ENCODE peak calls at places on chromosomes 6 and 20, in eight cellular contexts. One of them, this sample, is unnamed.
A peak's percentile ranks its signal among the peaks of the same experiment; 100 is the strongest.

GRCh38 chr20:43949741-43950618 is 35.3 kb downstream of the TOX2 start:
- DNase-seq in lower lobe of right lung: peak; percentile 66
- DNase-seq in bronchial epithelial cell: no peak
- DNase-seq in foreskin fibroblast: no peak
- DNase-seq in OCI-LY7: peak; percentile 64
- DNase-seq in CD4-positive, alpha-beta T cell: peak; percentile 65
- DNase-seq in AG09319: no peak
- DNase-seq in A549: no peak
- DNase-seq in this sample: no peak

GRCh38 chr6:30207619-30208295 is 5.4 kb downstream of the TRIM26 start:
- DNase-seq in lower lobe of right lung: no peak
- DNase-seq in bronchial epithelial cell: peak; percentile 26
- DNase-seq in foreskin fibroblast: peak; percentile 50
- DNase-seq in OCI-LY7: no peak
- DNase-seq in CD4-positive, alpha-beta T cell: no peak
- DNase-seq in AG09319: no peak
- DNase-seq in A549: no peak
- DNase-seq in this sample: no peak

GRCh38 chr6:148799647-148800046 is 52.8 kb downstream of the UST start:
- DNase-seq in lower lobe of right lung: no peak
- DNase-seq in bronchial epithelial cell: no peak
- DNase-seq in foreskin fibroblast: no peak
- DNase-seq in OCI-LY7: no peak
- DNase-seq in CD4-positive, alpha-beta T cell: no peak
- DNase-seq in AG09319: no peak
- DNase-seq in A549: no peak
- DNase-seq in this sample: no peak

GRCh38 chr6:1378224-1379025 is 11.0 kb upstream of the FOXF2 start:
- DNase-seq in lower lobe of right lung: no peak
- DNase-seq in bronchial epithelial cell: no peak
- DNase-seq in foreskin fibroblast: peak; percentile 16
- DNase-seq in OCI-LY7: no peak
- DNase-seq in CD4-positive, alpha-beta T cell: no peak
- DNase-seq in AG09319: no peak
- DNase-seq in A549: no peak
- DNase-seq in this sample: no peak

GRCh38 chr20:48750941-48751620 is 76.7 kb downstream of the PREX1 start:
- DNase-seq in lower lobe of right lung: peak; percentile 82
- DNase-seq in bronchial epithelial cell: no peak
- DNase-seq in foreskin fibroblast: no peak
- DNase-seq in OCI-LY7: peak; percentile 65
- DNase-seq in CD4-positive, alpha-beta T cell: peak; percentile 47
- DNase-seq in AG09319: no peak
- DNase-seq in A549: no peak
- DNase-seq in this sample: no peak

GRCh38 chr6:52417675-52418111 is 2.4 kb upstream of the EFHC1 start:
- DNase-seq in lower lobe of right lung: no peak
- DNase-seq in bronchial epithelial cell: peak; percentile 58
- DNase-seq in foreskin fibroblast: peak; percentile 90
- DNase-seq in OCI-LY7: no peak
- DNase-seq in CD4-positive, alpha-beta T cell: no peak
- DNase-seq in AG09319: peak; percentile 74
- DNase-seq in A549: peak; percentile 10
- DNase-seq in this sample: no peak

GRCh38 chr6:138923561-138923960 is 64.5 kb downstream of the REPS1 start:
- DNase-seq in lower lobe of right lung: no peak
- DNase-seq in bronchial epithelial cell: no peak
- DNase-seq in foreskin fibroblast: no peak
- DNase-seq in OCI-LY7: no peak
- DNase-seq in CD4-positive, alpha-beta T cell: no peak
- DNase-seq in AG09319: no peak
- DNase-seq in A549: no peak
- DNase-seq in this sample: no peak

GRCh38 chr6:157148391-157149323 is 174.7 kb downstream of the TMEM242 start:
- DNase-seq in lower lobe of right lung: no peak
- DNase-seq in bronchial epithelial cell: peak; percentile 94
- DNase-seq in foreskin fibroblast: peak; percentile 95
- DNase-seq in OCI-LY7: no peak
- DNase-seq in CD4-positive, alpha-beta T cell: no peak
- DNase-seq in AG09319: peak; percentile 40
- DNase-seq in A549: peak; percentile 82
- DNase-seq in this sample: no peak

GRCh38 chr6:4134841-4135664 is at the start of gene ECI2:
- DNase-seq in lower lobe of right lung: peak; percentile 86
- DNase-seq in bronchial epithelial cell: peak; percentile 45
- DNase-seq in foreskin fibroblast: peak; percentile 70
- DNase-seq in OCI-LY7: peak; percentile 65
- DNase-seq in CD4-positive, alpha-beta T cell: peak; percentile 45
- DNase-seq in AG09319: no peak
- DNase-seq in A549: peak; percentile 69
- DNase-seq in this sample: no peak

GRCh38 chr6:170130201-170130621 is 160.7 kb downstream of the DLL1 start:
- DNase-seq in lower lobe of right lung: no peak
- DNase-seq in bronchial epithelial cell: no peak
- DNase-seq in foreskin fibroblast: no peak
- DNase-seq in OCI-LY7: no peak
- DNase-seq in CD4-positive, alpha-beta T cell: no peak
- DNase-seq in AG09319: no peak
- DNase-seq in A549: no peak
- DNase-seq in this sample: no peak

GRCh38 chr20:51542894-51543788 is 622 bp upstream of the NFATC2 start:
- DNase-seq in lower lobe of right lung: no peak
- DNase-seq in bronchial epithelial cell: no peak
- DNase-seq in foreskin fibroblast: no peak
- DNase-seq in OCI-LY7: peak; percentile 39
- DNase-seq in CD4-positive, alpha-beta T cell: no peak
- DNase-seq in AG09319: no peak
- DNase-seq in A549: no peak
- DNase-seq in this sample: no peak

GRCh38 chr6:3266170-3266569 is 7.4 kb downstream of the PSMG4 start:
- DNase-seq in lower lobe of right lung: no peak
- DNase-seq in bronchial epithelial cell: no peak
- DNase-seq in foreskin fibroblast: no peak
- DNase-seq in OCI-LY7: no peak
- DNase-seq in CD4-positive, alpha-beta T cell: no peak
- DNase-seq in AG09319: no peak
- DNase-seq in A549: no peak
- DNase-seq in this sample: no peak

GRCh38 chr6:31067881-31068737 is 44.3 kb downstream of the C6orf15 start:
- DNase-seq in lower lobe of right lung: no peak
- DNase-seq in bronchial epithelial cell: no peak
- DNase-seq in foreskin fibroblast: no peak
- DNase-seq in OCI-LY7: no peak
- DNase-seq in CD4-positive, alpha-beta T cell: no peak
- DNase-seq in AG09319: no peak
- DNase-seq in A549: no peak
- DNase-seq in this sample: no peak

GRCh38 chr6:148325316-148326068 is 17.1 kb upstream of the SASH1 start:
- DNase-seq in lower lobe of right lung: no peak
- DNase-seq in bronchial epithelial cell: no peak
- DNase-seq in foreskin fibroblast: no peak
- DNase-seq in OCI-LY7: no peak
- DNase-seq in CD4-positive, alpha-beta T cell: no peak
- DNase-seq in AG09319: no peak
- DNase-seq in A549: no peak
- DNase-seq in this sample: no peak

GRCh38 chr6:5998236-5998635 is 8.5 kb downstream of the NRN1 start:
- DNase-seq in lower lobe of right lung: no peak
- DNase-seq in bronchial epithelial cell: no peak
- DNase-seq in foreskin fibroblast: no peak
- DNase-seq in OCI-LY7: no peak
- DNase-seq in CD4-positive, alpha-beta T cell: no peak
- DNase-seq in AG09319: no peak
- DNase-seq in A549: no peak
- DNase-seq in this sample: no peak

GRCh38 chr6:110618591-110619267 is 142.3 kb upstream of the SLC22A16 start:
- DNase-seq in lower lobe of right lung: no peak
- DNase-seq in bronchial epithelial cell: no peak
- DNase-seq in foreskin fibroblast: peak; percentile 15
- DNase-seq in OCI-LY7: peak; percentile 11
- DNase-seq in CD4-positive, alpha-beta T cell: no peak
- DNase-seq in AG09319: no peak
- DNase-seq in A549: peak; percentile 29
- DNase-seq in this sample: no peak

GRCh38 chr20:24633521-24633920 is 164.1 kb downstream of the SYNDIG1 start:
- DNase-seq in lower lobe of right lung: no peak
- DNase-seq in bronchial epithelial cell: no peak
- DNase-seq in foreskin fibroblast: no peak
- DNase-seq in OCI-LY7: no peak
- DNase-seq in CD4-positive, alpha-beta T cell: no peak
- DNase-seq in AG09319: no peak
- DNase-seq in A549: no peak
- DNase-seq in this sample: no peak

GRCh38 chr6:47111685-47112084 is 69.6 kb upstream of the ADGRF1 start:
- DNase-seq in lower lobe of right lung: no peak
- DNase-seq in bronchial epithelial cell: peak; percentile 47
- DNase-seq in foreskin fibroblast: no peak
- DNase-seq in OCI-LY7: no peak
- DNase-seq in CD4-positive, alpha-beta T cell: no peak
- DNase-seq in AG09319: no peak
- DNase-seq in A549: peak; percentile 58
- DNase-seq in this sample: no peak

DNA sequence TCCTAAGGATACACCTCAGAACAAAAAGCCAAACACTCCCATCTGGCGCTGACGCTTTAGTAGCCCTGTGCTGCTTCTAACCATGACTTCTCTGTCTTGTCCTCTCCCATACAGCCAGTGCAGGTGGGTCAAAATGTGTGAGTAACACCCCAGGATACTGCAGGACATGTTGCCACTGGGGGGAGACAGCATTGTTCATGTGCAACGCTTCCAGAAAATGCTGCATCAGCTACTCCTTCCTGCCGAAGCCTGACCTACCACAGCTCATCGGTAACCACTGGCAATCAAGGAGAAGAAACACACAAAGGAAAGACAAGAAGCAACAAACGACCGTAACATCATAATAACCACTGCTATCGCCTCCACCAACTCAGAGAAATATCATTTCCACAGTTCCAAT is 1.4 kb downstream of the DEFB132 start:
- DNase-seq in lower lobe of right lung: no peak
- DNase-seq in bronchial epithelial cell: peak; percentile 30
- DNase-seq in foreskin fibroblast: peak; percentile 36
- DNase-seq in OCI-LY7: peak; percentile 27
- DNase-seq in CD4-positive, alpha-beta T cell: no peak
- DNase-seq in AG09319: no peak
- DNase-seq in A549: peak; percentile 59
- DNase-seq in this sample: no peak
- TF ChIP-seq CTCF in lower lobe of right lung: peak; percentile 9
- TF ChIP-seq CTCF in bronchial epithelial cell: no peak
- TF ChIP-seq CTCF in foreskin fibroblast: no peak
- TF ChIP-seq CTCF in OCI-LY7: peak; percentile 65
- TF ChIP-seq CTCF in CD4-positive, alpha-beta T cell: no peak
- TF ChIP-seq CTCF in AG09319: peak; percentile 18
- TF ChIP-seq CTCF in A549: peak; percentile 30
- TF ChIP-seq CTCF in this sample: no peak

GRCh38 chr20:46023148-46023484 is 5.9 kb upstream of the SLC12A5 start:
- DNase-seq in lower lobe of right lung: no peak
- DNase-seq in bronchial epithelial cell: no peak
- DNase-seq in foreskin fibroblast: no peak
- DNase-seq in OCI-LY7: no peak
- DNase-seq in CD4-positive, alpha-beta T cell: no peak
- DNase-seq in AG09319: no peak
- DNase-seq in A549: no peak
- DNase-seq in this sample: no peak
- TF ChIP-seq CTCF in lower lobe of right lung: no peak
- TF ChIP-seq CTCF in bronchial epithelial cell: no peak
- TF ChIP-seq CTCF in foreskin fibroblast: no peak
- TF ChIP-seq CTCF in OCI-LY7: no peak
- TF ChIP-seq CTCF in CD4-positive, alpha-beta T cell: no peak
- TF ChIP-seq CTCF in AG09319: no peak
- TF ChIP-seq CTCF in A549: no peak
- TF ChIP-seq CTCF in this sample: no peak

DNA sequence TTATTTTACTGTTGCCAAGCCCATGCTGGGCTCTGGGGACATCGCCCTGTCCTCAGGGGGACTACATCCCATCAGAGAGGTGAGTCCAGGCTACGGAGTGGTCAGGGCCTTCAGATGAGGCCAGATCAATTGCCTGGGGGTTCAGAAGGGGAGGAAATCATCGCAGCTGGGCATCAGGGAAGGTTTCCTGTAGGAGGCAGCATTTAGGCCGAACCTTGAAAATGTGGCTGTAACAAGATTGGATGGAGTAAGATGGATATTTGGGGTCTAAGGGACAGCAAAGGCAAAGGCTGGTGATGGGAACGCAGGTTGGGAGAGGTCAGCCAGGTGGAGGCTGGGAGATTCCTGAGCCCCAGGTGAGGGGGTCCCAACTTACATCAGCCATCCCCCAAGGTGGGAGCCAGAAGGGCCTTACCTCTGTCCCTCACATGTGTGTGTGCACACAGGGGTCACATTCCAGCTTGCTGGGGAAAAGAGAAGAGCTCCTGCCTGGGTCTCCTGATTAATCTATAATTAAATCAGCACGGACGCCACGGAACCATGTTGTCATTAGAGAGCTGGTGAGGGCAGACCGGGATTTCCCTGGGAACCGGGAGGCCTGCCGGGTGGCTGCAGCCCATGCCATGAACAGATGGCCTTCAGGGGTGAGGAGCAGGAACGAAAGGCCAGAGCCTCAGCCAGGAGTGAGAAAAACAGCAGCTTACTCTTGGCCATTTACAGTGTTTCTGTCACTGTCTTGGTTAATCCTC is 30.5 kb upstream of the DLGAP4 start:
- DNase-seq in lower lobe of right lung: no peak
- DNase-seq in bronchial epithelial cell: no peak
- DNase-seq in foreskin fibroblast: no peak
- DNase-seq in OCI-LY7: no peak
- DNase-seq in CD4-positive, alpha-beta T cell: no peak
- DNase-seq in AG09319: no peak
- DNase-seq in A549: no peak
- DNase-seq in this sample: no peak
- TF ChIP-seq CTCF in lower lobe of right lung: no peak
- TF ChIP-seq CTCF in bronchial epithelial cell: no peak
- TF ChIP-seq CTCF in foreskin fibroblast: no peak
- TF ChIP-seq CTCF in OCI-LY7: no peak
- TF ChIP-seq CTCF in CD4-positive, alpha-beta T cell: no peak
- TF ChIP-seq CTCF in AG09319: no peak
- TF ChIP-seq CTCF in A549: no peak
- TF ChIP-seq CTCF in this sample: no peak

GRCh38 chr6:39433630-39434029 is 111.1 kb upstream of the KCNK16 start:
- DNase-seq in lower lobe of right lung: no peak
- DNase-seq in bronchial epithelial cell: no peak
- DNase-seq in foreskin fibroblast: no peak
- DNase-seq in OCI-LY7: no peak
- DNase-seq in CD4-positive, alpha-beta T cell: no peak
- DNase-seq in AG09319: no peak
- DNase-seq in A549: no peak
- DNase-seq in this sample: no peak

GRCh38 chr6:39430446-39430845 is 107.9 kb upstream of the KCNK16 start:
- DNase-seq in lower lobe of right lung: no peak
- DNase-seq in bronchial epithelial cell: no peak
- DNase-seq in foreskin fibroblast: no peak
- DNase-seq in OCI-LY7: no peak
- DNase-seq in CD4-positive, alpha-beta T cell: no peak
- DNase-seq in AG09319: no peak
- DNase-seq in A549: no peak
- DNase-seq in this sample: no peak

GRCh38 chr6:39428152-39428551 is 105.7 kb upstream of the KCNK16 start:
- DNase-seq in lower lobe of right lung: no peak
- DNase-seq in bronchial epithelial cell: peak; percentile 87
- DNase-seq in foreskin fibroblast: no peak
- DNase-seq in OCI-LY7: no peak
- DNase-seq in CD4-positive, alpha-beta T cell: no peak
- DNase-seq in AG09319: no peak
- DNase-seq in A549: no peak
- DNase-seq in this sample: no peak

GRCh38 chr6:39430968-39431523 is 108.5 kb upstream of the KCNK16 start:
- DNase-seq in lower lobe of right lung: peak; percentile 71
- DNase-seq in bronchial epithelial cell: peak; percentile 13
- DNase-seq in foreskin fibroblast: peak; percentile 75
- DNase-seq in OCI-LY7: no peak
- DNase-seq in CD4-positive, alpha-beta T cell: no peak
- DNase-seq in AG09319: no peak
- DNase-seq in A549: no peak
- DNase-seq in this sample: no peak

GRCh38 chr6:39432311-39433025 is 110.0 kb upstream of the KCNK16 start:
- DNase-seq in lower lobe of right lung: no peak
- DNase-seq in bronchial epithelial cell: no peak
- DNase-seq in foreskin fibroblast: peak; percentile 89
- DNase-seq in OCI-LY7: no peak
- DNase-seq in CD4-positive, alpha-beta T cell: no peak
- DNase-seq in AG09319: peak; percentile 57
- DNase-seq in A549: no peak
- DNase-seq in this sample: no peak
- TF ChIP-seq CTCF in lower lobe of right lung: no peak
- TF ChIP-seq CTCF in bronchial epithelial cell: no peak
- TF ChIP-seq CTCF in foreskin fibroblast: peak; percentile 24
- TF ChIP-seq CTCF in OCI-LY7: no peak
- TF ChIP-seq CTCF in CD4-positive, alpha-beta T cell: no peak
- TF ChIP-seq CTCF in AG09319: peak; percentile 15
- TF ChIP-seq CTCF in A549: no peak
- TF ChIP-seq CTCF in this sample: no peak